ENCODE peak calls at places on chromosomes 6 and 20, in nine cellular contexts. P is heart left ventricle; Y is SK-N-SH; D is GM23248; W is transverse colon; I is fibroblast of lung; X is heart right ventricle; O is cardiac muscle cell; G is CD4-positive, alpha-beta T cell. U is an unnamed sample. For H3K9me3, the result is how much of the 10 kb centered on the place peaks cover.

GRCh38 chr20:25987073-25987927 is 290.6 kb upstream of the ZNF337 start:
- DNase-seq in D (peak), O (peak), X (peak), W (peak), Y (peak), P (peak), G (peak), I (peak), U (no peak)

GRCh38 chr6:71855406-71855805 is 30.9 kb upstream of the RIMS1 start:
- DNase-seq in O (no peak), Y (no peak), P (no peak), D (peak), I (no peak), G (no peak), W (no peak), X (no peak), U (no peak)

GRCh38 chr20:16240355-16240754 is 332.9 kb downstream of the KIF16B start:
- DNase-seq in X (no peak), D (no peak), P (no peak), Y (no peak), O (no peak), I (no peak), W (no peak), G (no peak), U (no peak)

GRCh38 chr6:34284563-34285545 is 36.0 kb upstream of the SMIM29 start:
- DNase-seq in I (peak), P (peak), X (peak), W (peak), G (no peak), Y (no peak), O (peak), D (peak), U (peak)

GRCh38 chr6:55003726-55004415 is 157.3 kb downstream of the FAM83B start:
- DNase-seq in I (no peak), Y (no peak), O (no peak), D (no peak), W (no peak), X (no peak), P (no peak), G (no peak), U (no peak)

GRCh38 chr6:143197377-143197776 is 136.7 kb downstream of the AIG1 start:
- DNase-seq in W (no peak), P (no peak), X (no peak), Y (no peak), G (no peak), I (peak), D (peak), O (peak), U (no peak)

GRCh38 chr6:14217728-14218637 is 100.4 kb downstream of the CD83 start:
- DNase-seq in D (no peak), P (no peak), Y (no peak), G (no peak), I (no peak), O (no peak), X (no peak), W (no peak), U (no peak)

GRCh38 chr6:36830577-36830976 is 8.7 kb downstream of the CPNE5 start:
- DNase-seq in D (no peak), G (no peak), P (no peak), X (no peak), Y (no peak), I (no peak), W (no peak), O (no peak), U (no peak)

GRCh38 chr20:56463428-56463827 is 5.0 kb upstream of the RTF2 start:
- DNase-seq in G (no peak), Y (no peak), P (no peak), X (no peak), I (no peak), W (no peak), O (no peak), D (no peak), U (no peak)

GRCh38 chr6:34070315-34071110 is 75.4 kb downstream of the GRM4 start:
- DNase-seq in I (no peak), O (peak), Y (no peak), W (no peak), G (no peak), P (no peak), D (peak), X (no peak), U (no peak)

GRCh38 chr6:27296106-27296783 is 15.8 kb downstream of the POM121L2 start:
- DNase-seq in P (no peak), I (peak), X (no peak), Y (no peak), W (no peak), D (peak), O (peak), G (no peak), U (no peak)

GRCh38 chr6:27297484-27297856 is 14.6 kb downstream of the POM121L2 start:
- DNase-seq in D (no peak), X (no peak), Y (no peak), W (no peak), O (no peak), G (no peak), P (no peak), I (no peak), U (no peak)

GRCh38 chr6:27295301-27296079 is 16.6 kb downstream of the POM121L2 start:
- DNase-seq in G (no peak), D (peak), P (no peak), Y (no peak), I (peak), O (peak), X (no peak), W (no peak), U (no peak)

GRCh38 chr6:27293436-27294152 is 18.5 kb downstream of the POM121L2 start:
- DNase-seq in W (no peak), P (no peak), O (peak), G (no peak), X (no peak), I (peak), Y (no peak), D (peak), U (no peak)

GRCh38 chr6:27294409-27294808 is 17.7 kb downstream of the POM121L2 start:
- DNase-seq in O (no peak), X (no peak), W (no peak), I (no peak), D (no peak), P (no peak), G (no peak), Y (no peak), U (no peak)
- H3K9me3 ChIP-seq in O (under half), X (under half), W (under half), I (under half), D (under half), P (under half), G (half or more), Y (under half), U (under half)

GRCh38 chr6:30283761-30284160 is 43.0 kb upstream of the TRIM39 start:
- DNase-seq in G (no peak), X (no peak), W (no peak), D (no peak), O (no peak), I (no peak), P (no peak), Y (no peak), U (no peak)
- H3K9me3 ChIP-seq in G (half or more), X (half or more), W (half or more), D (under half), O (under half), I (under half), P (under half), Y (under half), U (half or more)

GRCh38 chr6:166112580-166112979 is 55.1 kb downstream of the TBXT start:
- DNase-seq in X (no peak), P (no peak), I (peak), Y (no peak), O (peak), D (peak), G (no peak), W (no peak), U (no peak)
- H3K9me3 ChIP-seq in X (under half), P (under half), I (under half), Y (under half), O (under half), D (under half), G (under half), W (under half), U (under half)

GRCh38 chr6:48695872-48696271 is 584.9 kb upstream of the PTCHD4 start:
- DNase-seq in X (no peak), D (no peak), Y (no peak), P (no peak), G (no peak), O (no peak), W (no peak), I (no peak), U (no peak)

GRCh38 chr6:48689498-48689897 is 578.5 kb upstream of the PTCHD4 start:
- DNase-seq in D (no peak), G (no peak), W (no peak), X (no peak), P (no peak), Y (no peak), I (no peak), O (no peak), U (no peak)

GRCh38 chr6:48691420-48691819 is 580.4 kb upstream of the PTCHD4 start:
- DNase-seq in O (no peak), X (no peak), D (no peak), P (no peak), G (no peak), W (no peak), I (no peak), Y (no peak), U (no peak)
- H3K9me3 ChIP-seq in O (under half), X (half or more), D (under half), P (under half), G (under half), W (under half), I (under half), Y (under half), U (under half)